ENCODE peak calls at places on chromosome 9, in seven cellular contexts. One of them, this sample, is unnamed. For H3K4me1, the result is how much of the 10 kb centered on the place peaks cover.

GRCh38 chr9:89592963-89593775 is 11.6 kb upstream of the GADD45G start:
- DNase-seq in adrenal gland: no peak
- DNase-seq in naive thymus-derived CD4-positive, alpha-beta T cell: no peak
- DNase-seq in aorta: no peak
- DNase-seq in uterus: no peak
- DNase-seq in HCT116: no peak
- DNase-seq in stomach: no peak
- DNase-seq in this sample: no peak

GRCh38 chr9:127395491-127396252 is 1.3 kb upstream of the SLC2A8 start:
- DNase-seq in adrenal gland: no peak
- DNase-seq in naive thymus-derived CD4-positive, alpha-beta T cell: no peak
- DNase-seq in aorta: no peak
- DNase-seq in uterus: no peak
- DNase-seq in HCT116: no peak
- DNase-seq in stomach: no peak
- DNase-seq in this sample: no peak

GRCh38 chr9:87382902-87383301 is 114.8 kb upstream of the DAPK1 start:
- DNase-seq in adrenal gland: no peak
- DNase-seq in naive thymus-derived CD4-positive, alpha-beta T cell: no peak
- DNase-seq in aorta: peak
- DNase-seq in uterus: no peak
- DNase-seq in HCT116: no peak
- DNase-seq in stomach: no peak
- DNase-seq in this sample: no peak

GRCh38 chr9:38162332-38162985 is 93.4 kb upstream of the SHB start:
- DNase-seq in adrenal gland: no peak
- DNase-seq in naive thymus-derived CD4-positive, alpha-beta T cell: no peak
- DNase-seq in aorta: no peak
- DNase-seq in uterus: peak
- DNase-seq in HCT116: no peak
- DNase-seq in stomach: no peak
- DNase-seq in this sample: no peak

GRCh38 chr9:69173891-69174644 is at the start of gene TJP2:
- DNase-seq in adrenal gland: peak
- DNase-seq in naive thymus-derived CD4-positive, alpha-beta T cell: no peak
- DNase-seq in aorta: peak
- DNase-seq in uterus: peak
- DNase-seq in HCT116: no peak
- DNase-seq in stomach: peak
- DNase-seq in this sample: no peak

GRCh38 chr9:30935730-30936129 is 1448.7 kb upstream of the ACO1 start:
- DNase-seq in adrenal gland: no peak
- DNase-seq in naive thymus-derived CD4-positive, alpha-beta T cell: no peak
- DNase-seq in aorta: no peak
- DNase-seq in uterus: no peak
- DNase-seq in HCT116: no peak
- DNase-seq in stomach: no peak
- DNase-seq in this sample: no peak

GRCh38 chr9:3732077-3733038 is 206.6 kb upstream of the RFX3 start:
- DNase-seq in adrenal gland: peak
- DNase-seq in naive thymus-derived CD4-positive, alpha-beta T cell: peak
- DNase-seq in aorta: no peak
- DNase-seq in uterus: peak
- DNase-seq in HCT116: peak
- DNase-seq in stomach: no peak
- DNase-seq in this sample: peak

GRCh38 chr9:69895659-69896058 is 75.0 kb downstream of the CFAP95 start:
- DNase-seq in adrenal gland: no peak
- DNase-seq in naive thymus-derived CD4-positive, alpha-beta T cell: no peak
- DNase-seq in aorta: no peak
- DNase-seq in uterus: no peak
- DNase-seq in HCT116: no peak
- DNase-seq in stomach: no peak
- DNase-seq in this sample: no peak

GRCh38 chr9:127222388-127223095 is 42.0 kb upstream of the GARNL3 start:
- DNase-seq in adrenal gland: no peak
- DNase-seq in naive thymus-derived CD4-positive, alpha-beta T cell: no peak
- DNase-seq in aorta: no peak
- DNase-seq in uterus: no peak
- DNase-seq in HCT116: no peak
- DNase-seq in stomach: no peak
- DNase-seq in this sample: no peak

GRCh38 chr9:21455320-21455719 is 15.1 kb downstream of the IFNA1 start:
- DNase-seq in adrenal gland: no peak
- DNase-seq in naive thymus-derived CD4-positive, alpha-beta T cell: peak
- DNase-seq in aorta: no peak
- DNase-seq in uterus: no peak
- DNase-seq in HCT116: peak
- DNase-seq in stomach: no peak
- DNase-seq in this sample: no peak

GRCh38 chr9:93112864-93113389 is 16.9 kb downstream of the CARD19 start:
- DNase-seq in adrenal gland: peak
- DNase-seq in naive thymus-derived CD4-positive, alpha-beta T cell: no peak
- DNase-seq in aorta: peak
- DNase-seq in uterus: peak
- DNase-seq in HCT116: no peak
- DNase-seq in stomach: no peak
- DNase-seq in this sample: no peak
- H3K4me1 ChIP-seq in adrenal gland: under half
- H3K4me1 ChIP-seq in naive thymus-derived CD4-positive, alpha-beta T cell: under half
- H3K4me1 ChIP-seq in aorta: under half
- H3K4me1 ChIP-seq in uterus: under half
- H3K4me1 ChIP-seq in HCT116: under half
- H3K4me1 ChIP-seq in stomach: under half
- H3K4me1 ChIP-seq in this sample: under half

GRCh38 chr9:102124465-102124864 is 386.0 kb upstream of the GRIN3A start:
- DNase-seq in adrenal gland: no peak
- DNase-seq in naive thymus-derived CD4-positive, alpha-beta T cell: no peak
- DNase-seq in aorta: no peak
- DNase-seq in uterus: no peak
- DNase-seq in HCT116: no peak
- DNase-seq in stomach: no peak
- DNase-seq in this sample: no peak
- H3K27ac ChIP-seq in adrenal gland: no peak
- H3K27ac ChIP-seq in naive thymus-derived CD4-positive, alpha-beta T cell: no peak
- H3K27ac ChIP-seq in aorta: no peak
- H3K27ac ChIP-seq in uterus: no peak
- H3K27ac ChIP-seq in HCT116: no peak
- H3K27ac ChIP-seq in stomach: no peak
- H3K27ac ChIP-seq in this sample: no peak

GRCh38 chr9:111610149-111610548 is 10.7 kb upstream of the PTGR1 start:
- DNase-seq in adrenal gland: no peak
- DNase-seq in naive thymus-derived CD4-positive, alpha-beta T cell: no peak
- DNase-seq in aorta: no peak
- DNase-seq in uterus: no peak
- DNase-seq in HCT116: no peak
- DNase-seq in stomach: no peak
- DNase-seq in this sample: no peak

GRCh38 chr9:111604054-111604615 is 4.7 kb upstream of the PTGR1 start:
- DNase-seq in adrenal gland: no peak
- DNase-seq in naive thymus-derived CD4-positive, alpha-beta T cell: no peak
- DNase-seq in aorta: no peak
- DNase-seq in uterus: no peak
- DNase-seq in HCT116: no peak
- DNase-seq in stomach: no peak
- DNase-seq in this sample: no peak

GRCh38 chr9:111603041-111603440 is 3.6 kb upstream of the PTGR1 start:
- DNase-seq in adrenal gland: no peak
- DNase-seq in naive thymus-derived CD4-positive, alpha-beta T cell: no peak
- DNase-seq in aorta: no peak
- DNase-seq in uterus: no peak
- DNase-seq in HCT116: no peak
- DNase-seq in stomach: no peak
- DNase-seq in this sample: no peak

GRCh38 chr9:111601237-111602018 is 2.0 kb upstream of the PTGR1 start:
- DNase-seq in adrenal gland: peak
- DNase-seq in naive thymus-derived CD4-positive, alpha-beta T cell: no peak
- DNase-seq in aorta: no peak
- DNase-seq in uterus: no peak
- DNase-seq in HCT116: no peak
- DNase-seq in stomach: no peak
- DNase-seq in this sample: no peak

DNA sequence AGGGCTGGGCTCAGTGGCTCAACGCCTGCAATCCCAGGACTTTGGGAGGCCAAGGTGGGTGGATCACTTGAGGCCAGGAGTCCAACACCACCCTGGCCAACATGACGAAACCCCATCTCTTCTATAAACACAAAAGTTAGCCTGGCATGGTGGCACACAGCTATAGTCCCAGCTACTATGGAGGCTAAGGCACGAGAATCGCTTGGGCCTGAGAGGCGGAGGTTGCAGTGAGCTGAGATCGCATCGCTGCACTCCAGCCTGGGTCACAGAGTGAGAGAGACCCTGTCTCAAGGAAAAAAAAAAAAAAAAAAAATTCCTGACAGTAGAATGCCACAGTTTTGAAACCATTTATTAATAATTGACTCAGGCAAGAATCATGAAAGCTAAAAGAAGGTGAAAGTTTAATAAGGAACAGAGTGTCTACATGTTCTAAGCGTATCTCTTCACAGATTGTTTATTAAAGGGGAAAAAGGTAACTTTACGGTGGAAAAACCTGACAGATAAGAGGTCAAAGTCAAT is 5.7 kb upstream of the PTGR1 start:
- DNase-seq in adrenal gland: no peak
- DNase-seq in naive thymus-derived CD4-positive, alpha-beta T cell: no peak
- DNase-seq in aorta: no peak
- DNase-seq in uterus: no peak
- DNase-seq in HCT116: no peak
- DNase-seq in stomach: no peak
- DNase-seq in this sample: no peak
- H3K4me3 ChIP-seq in adrenal gland: no peak
- H3K4me3 ChIP-seq in naive thymus-derived CD4-positive, alpha-beta T cell: no peak
- H3K4me3 ChIP-seq in aorta: no peak
- H3K4me3 ChIP-seq in uterus: no peak
- H3K4me3 ChIP-seq in HCT116: no peak
- H3K4me3 ChIP-seq in stomach: no peak
- H3K4me3 ChIP-seq in this sample: no peak

GRCh38 chr9:98517710-98518109 is 191.0 kb downstream of the GABBR2 start:
- DNase-seq in adrenal gland: no peak
- DNase-seq in naive thymus-derived CD4-positive, alpha-beta T cell: no peak
- DNase-seq in aorta: no peak
- DNase-seq in uterus: no peak
- DNase-seq in HCT116: no peak
- DNase-seq in stomach: no peak
- DNase-seq in this sample: no peak

GRCh38 chr9:98516897-98517503 is 191.7 kb downstream of the GABBR2 start:
- DNase-seq in adrenal gland: no peak
- DNase-seq in naive thymus-derived CD4-positive, alpha-beta T cell: no peak
- DNase-seq in aorta: no peak
- DNase-seq in uterus: no peak
- DNase-seq in HCT116: no peak
- DNase-seq in stomach: no peak
- DNase-seq in this sample: no peak

GRCh38 chr9:98516205-98516896 is 192.4 kb downstream of the GABBR2 start:
- DNase-seq in adrenal gland: no peak
- DNase-seq in naive thymus-derived CD4-positive, alpha-beta T cell: no peak
- DNase-seq in aorta: no peak
- DNase-seq in uterus: no peak
- DNase-seq in HCT116: no peak
- DNase-seq in stomach: no peak
- DNase-seq in this sample: no peak

GRCh38 chr9:98514841-98515240 is 193.9 kb downstream of the GABBR2 start:
- DNase-seq in adrenal gland: no peak
- DNase-seq in naive thymus-derived CD4-positive, alpha-beta T cell: no peak
- DNase-seq in aorta: no peak
- DNase-seq in uterus: no peak
- DNase-seq in HCT116: no peak
- DNase-seq in stomach: no peak
- DNase-seq in this sample: no peak

GRCh38 chr9:98515506-98516204 is 193.1 kb downstream of the GABBR2 start:
- DNase-seq in adrenal gland: no peak
- DNase-seq in naive thymus-derived CD4-positive, alpha-beta T cell: no peak
- DNase-seq in aorta: no peak
- DNase-seq in uterus: no peak
- DNase-seq in HCT116: no peak
- DNase-seq in stomach: no peak
- DNase-seq in this sample: no peak
- H3K4me1 ChIP-seq in adrenal gland: under half
- H3K4me1 ChIP-seq in naive thymus-derived CD4-positive, alpha-beta T cell: under half
- H3K4me1 ChIP-seq in aorta: under half
- H3K4me1 ChIP-seq in uterus: under half
- H3K4me1 ChIP-seq in HCT116: under half
- H3K4me1 ChIP-seq in stomach: under half
- H3K4me1 ChIP-seq in this sample: under half

GRCh38 chr9:133527444-133527920 is 2.7 kb upstream of the MYMK start:
- DNase-seq in adrenal gland: no peak
- DNase-seq in naive thymus-derived CD4-positive, alpha-beta T cell: no peak
- DNase-seq in aorta: no peak
- DNase-seq in uterus: no peak
- DNase-seq in HCT116: no peak
- DNase-seq in stomach: no peak
- DNase-seq in this sample: no peak
- H3K27ac ChIP-seq in adrenal gland: peak
- H3K27ac ChIP-seq in naive thymus-derived CD4-positive, alpha-beta T cell: no peak
- H3K27ac ChIP-seq in aorta: no peak
- H3K27ac ChIP-seq in uterus: no peak
- H3K27ac ChIP-seq in HCT116: no peak
- H3K27ac ChIP-seq in stomach: no peak
- H3K27ac ChIP-seq in this sample: no peak

GRCh38 chr9:14320272-14321245 is 6.6 kb upstream of the NFIB start:
- DNase-seq in adrenal gland: no peak
- DNase-seq in naive thymus-derived CD4-positive, alpha-beta T cell: no peak
- DNase-seq in aorta: no peak
- DNase-seq in uterus: peak
- DNase-seq in HCT116: no peak
- DNase-seq in stomach: peak
- DNase-seq in this sample: no peak
- H3K4me3 ChIP-seq in adrenal gland: peak
- H3K4me3 ChIP-seq in naive thymus-derived CD4-positive, alpha-beta T cell: no peak
- H3K4me3 ChIP-seq in aorta: peak
- H3K4me3 ChIP-seq in uterus: peak
- H3K4me3 ChIP-seq in HCT116: no peak
- H3K4me3 ChIP-seq in stomach: peak
- H3K4me3 ChIP-seq in this sample: peak

This sample was measured in iPS DF 6.9.